ENCODE peak calls at places on chromosomes 4 and X, in six cellular contexts. N is IMR-90, F is PC-9, U is SK-N-SH, C is endothelial cell of umbilical vein, G is GM23248. M is an unnamed sample.

GRCh38 chr4:52925531-52925968 is 63.4 kb downstream of the RASL11B start:
- DNase-seq in N (no peak), F (no peak), U (no peak), C (no peak), G (no peak), M (peak; percentile 44)

GRCh38 chrX:1249101-1249887 is 19.3 kb upstream of the CSF2RA start:
- DNase-seq in N (no peak), F (peak; percentile 62), U (no peak), C (no peak), G (peak; percentile 36), M (peak; percentile 69)

GRCh38 chrX:133999013-133999705 is 13.8 kb upstream of the GPC3 start:
- DNase-seq in N (no peak), F (no peak), U (no peak), C (no peak), G (no peak), M (no peak)

GRCh38 chr4:183330841-183331240 is 8.6 kb upstream of the CLDN24 start:
- DNase-seq in N (no peak), F (no peak), U (no peak), C (no peak), G (peak; percentile 50), M (no peak)

GRCh38 chrX:118360429-118361125 is 14.7 kb downstream of the WDR44 start:
- DNase-seq in N (peak; percentile 44), F (no peak), U (no peak), C (peak; percentile 46), G (peak; percentile 56), M (no peak)

GRCh38 chr4:85402371-85402770 is 72.6 kb upstream of the ARHGAP24 start:
- DNase-seq in N (peak; percentile 4), F (no peak), U (no peak), C (no peak), G (peak; percentile 95), M (peak; percentile 24)

GRCh38 chrX:40152173-40152705 is 54.5 kb upstream of the BCOR start:
- DNase-seq in N (no peak), F (no peak), U (peak; percentile 64), C (no peak), G (peak; percentile 67), M (no peak)

GRCh38 chr4:82360298-82361177 is 13.3 kb downstream of the HNRNPD start:
- DNase-seq in N (peak; percentile 29), F (no peak), U (peak; percentile 30), C (peak; percentile 58), G (peak; percentile 61), M (peak; percentile 20)

GRCh38 chr4:57602133-57602532 is 491.9 kb upstream of the IGFBP7 start:
- DNase-seq in N (no peak), F (no peak), U (no peak), C (no peak), G (no peak), M (no peak)

GRCh38 chr4:91746551-91746950 is 557.2 kb upstream of the GRID2 start:
- DNase-seq in N (no peak), F (no peak), U (no peak), C (no peak), G (no peak), M (no peak)

GRCh38 chr4:148787831-148788477 is 345.7 kb upstream of the NR3C2 start:
- DNase-seq in N (peak; percentile 81), F (peak; percentile 34), U (no peak), C (no peak), G (no peak), M (no peak)

GRCh38 chr4:152937535-152938236 is 1.6 kb downstream of the FHDC1 start:
- DNase-seq in N (peak; percentile 21), F (peak; percentile 39), U (peak; percentile 78), C (peak; percentile 26), G (peak; percentile 68), M (peak; percentile 77)

GRCh38 chr4:51843309-51844156 is 580 bp downstream of the DCUN1D4 start:
- DNase-seq in N (peak; percentile 56), F (no peak), U (peak; percentile 83), C (peak; percentile 54), G (peak; percentile 86), M (peak; percentile 76)

GRCh38 chr4:99436976-99437655 is 2.0 kb upstream of the ADH7 start:
- DNase-seq in N (no peak), F (no peak), U (no peak), C (no peak), G (peak; percentile 7), M (no peak)

GRCh38 chr4:83552085-83552484 is 16.2 kb downstream of the GPAT3 start:
- DNase-seq in N (no peak), F (peak; percentile 60), U (no peak), C (no peak), G (peak; percentile 95), M (no peak)

GRCh38 chr4:70703695-70704332 is 15.5 kb downstream of the UTP3 start:
- DNase-seq in N (peak; percentile 83), F (no peak), U (no peak), C (peak; percentile 67), G (peak; percentile 80), M (peak; percentile 12)

GRCh38 chr4:89447543-89447942 is 139.9 kb upstream of the GPRIN3 start:
- DNase-seq in N (no peak), F (no peak), U (no peak), C (no peak), G (no peak), M (no peak)

GRCh38 chr4:1409079-1409805 is 3.0 kb upstream of the NKX1-1 start:
- DNase-seq in N (no peak), F (no peak), U (peak; percentile 30), C (no peak), G (no peak), M (no peak)

GRCh38 chrX:155870958-155871357 is 10.2 kb upstream of the VAMP7 start:
- DNase-seq in N (no peak), F (no peak), U (no peak), C (no peak), G (no peak), M (no peak)

GRCh38 chr4:81771721-81772120 is 300.0 kb upstream of the RASGEF1B start:
- DNase-seq in N (no peak), F (no peak), U (no peak), C (no peak), G (no peak), M (no peak)

GRCh38 chr4:170087163-170087700 is 2.5 kb downstream of the AADAT start:
- DNase-seq in N (no peak), F (no peak), U (no peak), C (no peak), G (peak; percentile 7), M (no peak)

GRCh38 chrX:130878350-130879341 is 24.4 kb downstream of the ENOX2 start:
- DNase-seq in N (peak; percentile 85), F (peak; percentile 66), U (no peak), C (peak; percentile 35), G (peak; percentile 86), M (no peak)

GRCh38 chr4:42519803-42520417 is 122.6 kb downstream of the SHISA3 start:
- DNase-seq in N (peak; percentile 48), F (peak; percentile 17), U (peak; percentile 25), C (peak; percentile 74), G (peak; percentile 59), M (peak; percentile 76)

GRCh38 chr4:37908488-37909343 is 17.8 kb downstream of the TBC1D1 start:
- DNase-seq in N (peak; percentile 60), F (no peak), U (no peak), C (no peak), G (peak; percentile 38), M (no peak)

GRCh38 chrX:73563740-73564073 is 710 bp downstream of the CHIC1 start:
- DNase-seq in N (no peak), F (no peak), U (no peak), C (peak; percentile 54), G (no peak), M (no peak)

GRCh38 chrX:1673337-1673736 is 58.5 kb downstream of the ASMT start:
- DNase-seq in N (no peak), F (no peak), U (peak; percentile 29), C (peak; percentile 30), G (peak; percentile 31), M (peak; percentile 29)

GRCh38 chr4:105129286-105129685 is 17.4 kb upstream of the TET2 start:
- DNase-seq in N (no peak), F (no peak), U (no peak), C (no peak), G (no peak), M (no peak)

DNA sequence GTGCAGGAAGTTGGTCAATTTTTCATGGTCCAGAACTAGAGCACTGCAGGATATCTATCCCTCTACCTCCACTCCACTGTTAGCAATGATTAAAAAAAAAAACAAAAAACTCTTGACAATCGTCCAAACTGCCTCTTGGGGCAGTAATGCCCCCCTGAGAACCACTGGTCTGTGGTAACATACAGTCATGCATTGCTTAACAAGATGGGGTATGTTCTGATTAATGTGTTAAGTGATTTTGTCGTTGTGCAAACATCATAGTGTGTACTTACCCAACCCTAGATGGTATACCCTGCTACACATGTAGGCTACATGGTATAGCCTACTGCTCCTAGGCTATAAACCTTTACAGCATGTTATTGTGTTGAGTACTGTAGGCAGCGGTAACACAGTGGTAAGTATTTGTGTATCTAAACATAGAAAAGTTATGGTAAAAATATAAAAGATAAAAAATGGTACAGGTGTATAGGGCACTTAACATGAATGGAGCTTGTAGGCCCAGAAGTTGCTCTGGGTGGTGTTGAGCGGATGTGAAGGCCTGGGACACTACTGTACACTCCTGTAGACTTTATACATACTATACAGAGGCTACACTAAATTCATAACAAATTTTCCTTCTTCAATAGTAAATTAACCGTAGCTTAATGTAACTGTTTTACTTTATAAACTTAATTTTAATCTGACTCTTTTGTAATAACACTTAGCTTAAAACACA is 34.1 kb downstream of the ART3 start:
- DNase-seq in N (no peak), F (no peak), U (peak; percentile 10), C (no peak), G (peak; percentile 26), M (no peak)
- H3K4me2 ChIP-seq in N (no peak overlapping the region), F (no peak overlapping the region), U (no peak overlapping the region), C (no peak overlapping the region), G (no peak overlapping the region), M (no peak overlapping the region)

DNA sequence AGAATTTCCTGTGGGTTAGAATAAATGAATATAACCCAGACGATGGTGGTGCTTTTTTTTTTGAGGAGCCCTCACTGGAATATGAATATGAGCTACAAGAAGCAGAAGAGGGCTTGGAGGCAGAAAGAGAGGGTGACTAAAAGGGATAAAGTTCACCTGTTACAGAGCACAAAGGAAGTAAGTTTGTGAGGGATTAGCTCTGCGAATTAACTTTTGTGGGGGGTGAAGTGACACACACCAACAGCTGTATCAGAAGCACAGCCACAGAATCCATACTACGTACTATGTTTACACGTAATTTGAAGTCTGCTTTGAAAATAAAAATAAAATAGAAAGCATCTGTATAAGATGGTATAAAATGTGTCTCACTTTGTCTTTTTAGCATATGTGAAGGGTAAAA is 963.6 kb upstream of the DIAPH2 start:
- DNase-seq in N (no peak), F (no peak), U (no peak), C (no peak), G (no peak), M (no peak)
- H3K4me2 ChIP-seq in N (no peak overlapping the region), F (no peak overlapping the region), U (no peak overlapping the region), C (no peak overlapping the region), G (no peak overlapping the region), M (no peak overlapping the region)

DNA sequence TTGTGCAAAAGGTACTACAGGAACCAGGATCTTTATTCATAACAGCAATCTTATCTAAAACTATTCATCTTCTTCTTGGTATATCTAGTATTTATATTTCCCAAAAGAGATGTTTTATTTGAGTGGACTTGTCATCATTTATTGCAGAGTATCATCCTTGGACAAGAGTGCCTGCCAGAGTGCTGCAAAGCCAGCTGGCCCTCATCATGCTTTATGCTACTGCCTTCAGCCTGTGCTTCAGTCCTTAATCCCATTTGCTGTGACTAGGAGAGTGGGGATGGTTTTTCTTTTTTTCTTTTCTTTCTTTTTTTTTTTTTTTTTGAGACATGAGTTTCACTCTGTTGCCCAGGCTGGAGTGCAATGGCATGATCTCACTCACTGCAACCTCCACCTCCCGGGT is 33.5 kb upstream of the ELF2 start:
- DNase-seq in N (no peak), F (no peak), U (no peak), C (no peak), G (no peak), M (no peak)
- H3K4me2 ChIP-seq in N (no peak overlapping the region), F (no peak overlapping the region), U (no peak overlapping the region), C (no peak overlapping the region), G (no peak overlapping the region), M (no peak overlapping the region)

GRCh38 chr4:126004936-126005335 is 690.2 kb downstream of the FAT4 start:
- DNase-seq in N (peak; percentile 60), F (no peak), U (no peak), C (peak; percentile 12), G (peak; percentile 68), M (no peak)
- H3K4me2 ChIP-seq in N (no peak overlapping the region), F (no peak overlapping the region), U (peak overlapping the region; percentile 33), C (no peak overlapping the region), G (no peak overlapping the region), M (no peak overlapping the region)

M was measured in hepatocyte.